ENCODE peak calls at places on chromosomes 4 and X, in four cellular contexts. One of them, this sample, is unnamed.

GRCh38 chrX:81489987-81490386 is 288.1 kb downstream of the SH3BGRL start:
- DNase-seq in K562: peak
- DNase-seq in endothelial cell of umbilical vein: no peak
- DNase-seq in GM12878: no peak
- DNase-seq in this sample: no peak

GRCh38 chrX:141278306-141278705 is 36.0 kb upstream of the SPANXC start:
- DNase-seq in K562: peak
- DNase-seq in endothelial cell of umbilical vein: peak
- DNase-seq in GM12878: no peak
- DNase-seq in this sample: peak

GRCh38 chr4:105122334-105122733 is 24.3 kb upstream of the TET2 start:
- DNase-seq in K562: peak
- DNase-seq in endothelial cell of umbilical vein: peak
- DNase-seq in GM12878: no peak
- DNase-seq in this sample: no peak

GRCh38 chrX:18725316-18725943 is 18.0 kb downstream of the PPEF1 start:
- DNase-seq in K562: no peak
- DNase-seq in endothelial cell of umbilical vein: no peak
- DNase-seq in GM12878: no peak
- DNase-seq in this sample: no peak

GRCh38 chr4:54272051-54272450 is 43.0 kb downstream of the PDGFRA start:
- DNase-seq in K562: no peak
- DNase-seq in endothelial cell of umbilical vein: no peak
- DNase-seq in GM12878: no peak
- DNase-seq in this sample: no peak

GRCh38 chr4:8341691-8342090 is 72.1 kb downstream of the HTRA3 start:
- DNase-seq in K562: no peak
- DNase-seq in endothelial cell of umbilical vein: no peak
- DNase-seq in GM12878: no peak
- DNase-seq in this sample: no peak

GRCh38 chr4:27764526-27764837 is 903.8 kb downstream of the STIM2 start:
- DNase-seq in K562: no peak
- DNase-seq in endothelial cell of umbilical vein: no peak
- DNase-seq in GM12878: peak
- DNase-seq in this sample: no peak

GRCh38 chrX:2710496-2710895 is 19.4 kb downstream of the CD99 start:
- DNase-seq in K562: no peak
- DNase-seq in endothelial cell of umbilical vein: no peak
- DNase-seq in GM12878: no peak
- DNase-seq in this sample: no peak

GRCh38 chr4:71266090-71266794 is 72.6 kb upstream of the SLC4A4 start:
- DNase-seq in K562: no peak
- DNase-seq in endothelial cell of umbilical vein: no peak
- DNase-seq in GM12878: peak
- DNase-seq in this sample: peak

GRCh38 chr4:152310223-152310622 is 225.7 kb downstream of the FBXW7 start:
- DNase-seq in K562: no peak
- DNase-seq in endothelial cell of umbilical vein: no peak
- DNase-seq in GM12878: no peak
- DNase-seq in this sample: peak

GRCh38 chr4:134201216-134202098 is at the start of gene PABPC4L:
- DNase-seq in K562: peak
- DNase-seq in endothelial cell of umbilical vein: peak
- DNase-seq in GM12878: no peak
- DNase-seq in this sample: peak

GRCh38 chr4:185128272-185129119 is 14.6 kb upstream of the SLC25A4 start:
- DNase-seq in K562: no peak
- DNase-seq in endothelial cell of umbilical vein: peak
- DNase-seq in GM12878: no peak
- DNase-seq in this sample: no peak

GRCh38 chrX:107197306-107197705 is 8.9 kb downstream of the NUP62CL start:
- DNase-seq in K562: peak
- DNase-seq in endothelial cell of umbilical vein: no peak
- DNase-seq in GM12878: no peak
- DNase-seq in this sample: no peak

GRCh38 chr4:153467154-153467896 is 1.2 kb downstream of the TMEM131L start:
- DNase-seq in K562: peak
- DNase-seq in endothelial cell of umbilical vein: peak
- DNase-seq in GM12878: peak
- DNase-seq in this sample: no peak

GRCh38 chrX:72572248-72573157 is at the start of gene HDAC8:
- DNase-seq in K562: peak
- DNase-seq in endothelial cell of umbilical vein: peak
- DNase-seq in GM12878: peak
- DNase-seq in this sample: peak

GRCh38 chr4:141019772-141020171 is 113.5 kb downstream of the RNF150 start:
- DNase-seq in K562: no peak
- DNase-seq in endothelial cell of umbilical vein: no peak
- DNase-seq in GM12878: no peak
- DNase-seq in this sample: no peak

GRCh38 chr4:828641-829271 is 2.8 kb upstream of the CPLX1 start:
- DNase-seq in K562: peak
- DNase-seq in endothelial cell of umbilical vein: no peak
- DNase-seq in GM12878: no peak
- DNase-seq in this sample: no peak

GRCh38 chr4:176949022-176949421 is 156.3 kb upstream of the VEGFC start:
- DNase-seq in K562: no peak
- DNase-seq in endothelial cell of umbilical vein: no peak
- DNase-seq in GM12878: no peak
- DNase-seq in this sample: peak

GRCh38 chrX:74536142-74537010 is 78.0 kb downstream of the RLIM start:
- DNase-seq in K562: peak
- DNase-seq in endothelial cell of umbilical vein: peak
- DNase-seq in GM12878: no peak
- DNase-seq in this sample: peak

GRCh38 chrX:53656845-53657244 is 29.7 kb downstream of the HUWE1 start:
- DNase-seq in K562: no peak
- DNase-seq in endothelial cell of umbilical vein: no peak
- DNase-seq in GM12878: no peak
- DNase-seq in this sample: no peak

GRCh38 chr4:102326951-102327350 is 18.3 kb downstream of the SLC39A8 start:
- DNase-seq in K562: no peak
- DNase-seq in endothelial cell of umbilical vein: no peak
- DNase-seq in GM12878: no peak
- DNase-seq in this sample: no peak

GRCh38 chr4:147336252-147336651 is 144.6 kb upstream of the EDNRA start:
- DNase-seq in K562: no peak
- DNase-seq in endothelial cell of umbilical vein: peak
- DNase-seq in GM12878: no peak
- DNase-seq in this sample: no peak

GRCh38 chr4:8197521-8197920 is 1.6 kb upstream of the SH3TC1 start:
- DNase-seq in K562: no peak
- DNase-seq in endothelial cell of umbilical vein: no peak
- DNase-seq in GM12878: no peak
- DNase-seq in this sample: no peak

GRCh38 chr4:105162123-105162796 is 15.6 kb downstream of the TET2 start:
- DNase-seq in K562: peak
- DNase-seq in endothelial cell of umbilical vein: no peak
- DNase-seq in GM12878: no peak
- DNase-seq in this sample: no peak

GRCh38 chrX:51641421-51642021 is 22.8 kb upstream of the CENPVL3 start:
- DNase-seq in K562: peak
- DNase-seq in endothelial cell of umbilical vein: peak
- DNase-seq in GM12878: no peak
- DNase-seq in this sample: peak

GRCh38 chr4:39043058-39043696 is 11.0 kb upstream of the TMEM156 start:
- DNase-seq in K562: no peak
- DNase-seq in endothelial cell of umbilical vein: no peak
- DNase-seq in GM12878: no peak
- DNase-seq in this sample: peak

GRCh38 chr4:41077628-41078027 is 136.7 kb downstream of the APBB2 start:
- DNase-seq in K562: no peak
- DNase-seq in endothelial cell of umbilical vein: no peak
- DNase-seq in GM12878: no peak
- DNase-seq in this sample: no peak

GRCh38 chrX:66013195-66013816 is 26.6 kb downstream of the VSIG4 start:
- DNase-seq in K562: no peak
- DNase-seq in endothelial cell of umbilical vein: no peak
- DNase-seq in GM12878: no peak
- DNase-seq in this sample: no peak

GRCh38 chr4:148161601-148162000 is 280.6 kb downstream of the NR3C2 start:
- DNase-seq in K562: no peak
- DNase-seq in endothelial cell of umbilical vein: no peak
- DNase-seq in GM12878: no peak
- DNase-seq in this sample: no peak

GRCh38 chr4:119632216-119632615 is 3.6 kb upstream of the PDE5A start:
- DNase-seq in K562: no peak
- DNase-seq in endothelial cell of umbilical vein: no peak
- DNase-seq in GM12878: no peak
- DNase-seq in this sample: peak

GRCh38 chr4:48261288-48261687 is 8.3 kb downstream of the TEC start:
- DNase-seq in K562: no peak
- DNase-seq in endothelial cell of umbilical vein: no peak
- DNase-seq in GM12878: no peak
- DNase-seq in this sample: peak

GRCh38 chr4:10106421-10107039 is 10.1 kb downstream of the WDR1 start:
- DNase-seq in K562: peak
- DNase-seq in endothelial cell of umbilical vein: peak
- DNase-seq in GM12878: no peak
- DNase-seq in this sample: peak

GRCh38 chr4:151921811-151922210 is 161.0 kb upstream of the GATB start:
- DNase-seq in K562: no peak
- DNase-seq in endothelial cell of umbilical vein: no peak
- DNase-seq in GM12878: no peak
- DNase-seq in this sample: peak

DNA sequence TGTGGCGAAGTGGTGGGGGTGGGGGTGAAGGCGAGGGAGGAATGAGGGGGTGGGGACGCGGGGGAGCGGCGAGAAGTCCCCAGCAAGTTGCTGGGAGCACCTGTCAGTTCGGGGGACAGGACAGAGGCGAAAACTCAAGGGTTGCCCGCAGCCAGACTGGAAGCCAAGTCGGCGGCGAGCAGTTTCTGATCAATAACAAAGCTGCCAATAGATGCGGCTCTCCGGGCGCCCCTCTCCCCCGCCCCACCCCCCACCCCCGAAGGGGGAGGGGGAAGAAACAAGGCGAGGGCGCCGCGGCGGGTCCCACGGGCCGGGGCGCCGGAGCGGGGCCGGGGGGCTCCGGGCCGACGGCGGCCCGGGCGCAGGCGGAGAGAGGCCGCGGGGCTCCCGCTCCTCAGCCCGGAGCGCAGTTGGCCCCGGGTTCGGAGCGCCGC is 414 bp downstream of the PDGFC start:
- DNase-seq in K562: no peak
- DNase-seq in endothelial cell of umbilical vein: no peak
- DNase-seq in GM12878: no peak
- DNase-seq in this sample: no peak
- TF ChIP-seq FOS in K562: no peak
- TF ChIP-seq FOS in endothelial cell of umbilical vein: no peak
- TF ChIP-seq FOS in GM12878: no peak
- TF ChIP-seq FOS in this sample: no peak

GRCh38 chrX:67614006-67614405 is 70.2 kb downstream of the AR start:
- DNase-seq in K562: no peak
- DNase-seq in endothelial cell of umbilical vein: peak
- DNase-seq in GM12878: no peak
- DNase-seq in this sample: no peak
- TF ChIP-seq FOS in K562: no peak
- TF ChIP-seq FOS in endothelial cell of umbilical vein: no peak
- TF ChIP-seq FOS in GM12878: no peak
- TF ChIP-seq FOS in this sample: no peak

GRCh38 chr4:167964766-167965373 is 127.5 kb upstream of the ANXA10 start:
- DNase-seq in K562: no peak
- DNase-seq in endothelial cell of umbilical vein: peak
- DNase-seq in GM12878: no peak
- DNase-seq in this sample: no peak

GRCh38 chr4:167966161-167966560 is 126.2 kb upstream of the ANXA10 start:
- DNase-seq in K562: no peak
- DNase-seq in endothelial cell of umbilical vein: peak
- DNase-seq in GM12878: no peak
- DNase-seq in this sample: no peak
- TF ChIP-seq FOS in K562: no peak
- TF ChIP-seq FOS in endothelial cell of umbilical vein: peak
- TF ChIP-seq FOS in GM12878: no peak
- TF ChIP-seq FOS in this sample: no peak

GRCh38 chr4:24472514-24473308 is 111.6 kb downstream of the DHX15 start:
- DNase-seq in K562: peak
- DNase-seq in endothelial cell of umbilical vein: peak
- DNase-seq in GM12878: no peak
- DNase-seq in this sample: peak

GRCh38 chr4:24473309-24473721 is 111.0 kb downstream of the DHX15 start:
- DNase-seq in K562: peak
- DNase-seq in endothelial cell of umbilical vein: no peak
- DNase-seq in GM12878: no peak
- DNase-seq in this sample: peak

GRCh38 chr4:24476209-24476781 is 108.1 kb downstream of the DHX15 start:
- DNase-seq in K562: peak
- DNase-seq in endothelial cell of umbilical vein: peak
- DNase-seq in GM12878: no peak
- DNase-seq in this sample: peak

GRCh38 chr4:24477919-24478318 is 106.4 kb downstream of the DHX15 start:
- DNase-seq in K562: no peak
- DNase-seq in endothelial cell of umbilical vein: peak
- DNase-seq in GM12878: no peak
- DNase-seq in this sample: peak

DNA sequence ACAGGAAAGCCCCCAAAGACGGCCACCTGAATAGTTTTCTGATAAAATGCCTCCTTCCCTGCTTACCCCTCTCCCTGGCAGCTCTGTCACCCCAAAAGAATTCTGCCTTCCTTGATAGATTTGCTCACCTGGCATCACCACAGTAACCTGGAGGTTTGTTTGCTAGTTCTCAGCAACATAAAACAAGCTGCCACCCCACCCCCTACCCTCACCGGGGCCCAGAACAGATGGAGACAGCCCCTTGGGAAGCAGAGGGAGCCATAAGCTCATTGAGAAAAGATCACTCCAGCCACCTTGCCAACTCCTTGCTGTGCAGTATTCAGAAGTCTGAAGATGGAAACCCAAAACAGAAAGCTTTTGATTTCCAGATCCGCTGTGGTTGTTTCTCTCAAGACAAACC is 108.6 kb downstream of the DHX15 start:
- DNase-seq in K562: no peak
- DNase-seq in endothelial cell of umbilical vein: no peak
- DNase-seq in GM12878: no peak
- DNase-seq in this sample: no peak
- TF ChIP-seq FOS in K562: no peak
- TF ChIP-seq FOS in endothelial cell of umbilical vein: no peak
- TF ChIP-seq FOS in GM12878: no peak
- TF ChIP-seq FOS in this sample: no peak

DNA sequence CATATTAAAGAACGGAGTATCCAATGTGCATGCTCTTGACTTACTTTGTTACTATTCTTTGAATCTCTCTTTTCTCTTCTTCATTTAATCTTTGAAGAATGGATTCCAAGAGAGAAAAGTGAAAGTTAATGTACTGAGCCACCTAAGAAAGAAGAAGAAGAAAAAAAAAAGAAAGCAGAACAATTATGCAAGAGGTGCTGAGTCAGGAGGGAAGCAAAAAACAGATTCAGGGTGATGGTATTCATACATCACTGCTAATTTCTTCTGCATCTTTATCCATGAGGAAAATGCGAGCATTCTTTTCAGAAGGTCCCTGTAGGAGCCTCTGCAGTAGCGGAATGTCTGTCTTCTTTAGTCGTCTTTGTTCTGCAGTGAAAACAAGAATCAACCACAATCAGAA is 43.9 kb downstream of the RASSF6 start:
- DNase-seq in K562: no peak
- DNase-seq in endothelial cell of umbilical vein: no peak
- DNase-seq in GM12878: no peak
- DNase-seq in this sample: peak
- TF ChIP-seq FOS in K562: no peak
- TF ChIP-seq FOS in endothelial cell of umbilical vein: no peak
- TF ChIP-seq FOS in GM12878: no peak
- TF ChIP-seq FOS in this sample: no peak

This sample was measured in IMR-90.